ENCODE peak calls at places on chromosomes 6 and 20, in five cellular contexts. One of them, this sample, is unnamed. For H3K79me2 and H3K4me1, the result is how much of the 10 kb centered on the place peaks cover.

GRCh38 chr6:138800377-138801150 is 4.7 kb downstream of the ECT2L start:
- DNase-seq in OCI-LY7: no peak
- DNase-seq in mesendoderm: peak
- DNase-seq in astrocyte: no peak
- DNase-seq in GM23338: peak
- DNase-seq in this sample: no peak

GRCh38 chr6:37207903-37208456 is 38.0 kb downstream of the PIM1 start:
- DNase-seq in OCI-LY7: peak
- DNase-seq in GM23338: peak
- DNase-seq in mesendoderm: peak
- DNase-seq in astrocyte: peak
- DNase-seq in this sample: peak

GRCh38 chr20:3811421-3812258 is 8.7 kb upstream of the AP5S1 start:
- DNase-seq in OCI-LY7: no peak
- DNase-seq in astrocyte: peak
- DNase-seq in mesendoderm: no peak
- DNase-seq in GM23338: no peak
- DNase-seq in this sample: peak

GRCh38 chr6:105484238-105485161 is 81.6 kb upstream of the PREP start:
- DNase-seq in GM23338: peak
- DNase-seq in astrocyte: no peak
- DNase-seq in mesendoderm: peak
- DNase-seq in OCI-LY7: peak
- DNase-seq in this sample: peak

GRCh38 chr20:60037120-60037499 is 78.9 kb downstream of the CDH26 start:
- DNase-seq in astrocyte: peak
- DNase-seq in GM23338: peak
- DNase-seq in OCI-LY7: no peak
- DNase-seq in mesendoderm: peak
- DNase-seq in this sample: no peak

GRCh38 chr6:78908621-78909020 is 41.3 kb downstream of the IRAK1BP1 start:
- DNase-seq in OCI-LY7: no peak
- DNase-seq in GM23338: no peak
- DNase-seq in astrocyte: no peak
- DNase-seq in mesendoderm: no peak
- DNase-seq in this sample: peak

GRCh38 chr6:125789576-125790402 is 971 bp upstream of the NCOA7 start:
- DNase-seq in astrocyte: peak
- DNase-seq in OCI-LY7: peak
- DNase-seq in GM23338: peak
- DNase-seq in mesendoderm: peak
- DNase-seq in this sample: peak

GRCh38 chr6:139376604-139377218 is 2.3 kb upstream of the CITED2 start:
- DNase-seq in mesendoderm: peak
- DNase-seq in GM23338: peak
- DNase-seq in OCI-LY7: no peak
- DNase-seq in astrocyte: peak
- DNase-seq in this sample: peak

GRCh38 chr20:47704746-47705496 is 80.4 kb downstream of the SULF2 start:
- DNase-seq in OCI-LY7: no peak
- DNase-seq in GM23338: no peak
- DNase-seq in mesendoderm: no peak
- DNase-seq in astrocyte: peak
- DNase-seq in this sample: peak

GRCh38 chr6:134047673-134048072 is 4.8 kb downstream of the SLC2A12 start:
- DNase-seq in GM23338: no peak
- DNase-seq in OCI-LY7: no peak
- DNase-seq in astrocyte: no peak
- DNase-seq in mesendoderm: no peak
- DNase-seq in this sample: no peak

GRCh38 chr6:167934426-167934864 is 63.0 kb upstream of the KIF25 start:
- DNase-seq in OCI-LY7: no peak
- DNase-seq in GM23338: no peak
- DNase-seq in astrocyte: no peak
- DNase-seq in mesendoderm: peak
- DNase-seq in this sample: no peak

GRCh38 chr6:25788305-25788922 is 33.9 kb downstream of the SLC17A4 start:
- DNase-seq in OCI-LY7: peak
- DNase-seq in astrocyte: peak
- DNase-seq in GM23338: peak
- DNase-seq in mesendoderm: peak
- DNase-seq in this sample: peak

GRCh38 chr6:163253556-163254213 is 160.8 kb upstream of the QKI start:
- DNase-seq in GM23338: no peak
- DNase-seq in mesendoderm: no peak
- DNase-seq in astrocyte: no peak
- DNase-seq in OCI-LY7: no peak
- DNase-seq in this sample: no peak

GRCh38 chr6:135921176-135921575 is 69.7 kb downstream of the PDE7B start:
- DNase-seq in GM23338: no peak
- DNase-seq in OCI-LY7: no peak
- DNase-seq in mesendoderm: no peak
- DNase-seq in astrocyte: no peak
- DNase-seq in this sample: no peak

GRCh38 chr6:107535626-107536025 is 45.7 kb downstream of the SOBP start:
- DNase-seq in astrocyte: no peak
- DNase-seq in mesendoderm: no peak
- DNase-seq in GM23338: no peak
- DNase-seq in OCI-LY7: peak
- DNase-seq in this sample: no peak

GRCh38 chr6:144718431-144718830 is 433.3 kb downstream of the UTRN start:
- DNase-seq in astrocyte: peak
- DNase-seq in mesendoderm: no peak
- DNase-seq in OCI-LY7: no peak
- DNase-seq in GM23338: no peak
- DNase-seq in this sample: peak

GRCh38 chr6:64811145-64811544 is 895.9 kb downstream of the EYS start:
- DNase-seq in OCI-LY7: no peak
- DNase-seq in GM23338: no peak
- DNase-seq in mesendoderm: no peak
- DNase-seq in astrocyte: no peak
- DNase-seq in this sample: no peak

GRCh38 chr6:85458184-85458583 is 8.3 kb downstream of the NT5E start:
- DNase-seq in GM23338: peak
- DNase-seq in OCI-LY7: peak
- DNase-seq in astrocyte: no peak
- DNase-seq in mesendoderm: peak
- DNase-seq in this sample: no peak

GRCh38 chr20:24980321-24981053 is 12.1 kb downstream of the APMAP start:
- DNase-seq in OCI-LY7: no peak
- DNase-seq in astrocyte: no peak
- DNase-seq in GM23338: no peak
- DNase-seq in mesendoderm: no peak
- DNase-seq in this sample: no peak

GRCh38 chr20:9062066-9062465 is 6.8 kb upstream of the PLCB4 start:
- DNase-seq in OCI-LY7: no peak
- DNase-seq in GM23338: no peak
- DNase-seq in astrocyte: no peak
- DNase-seq in mesendoderm: no peak
- DNase-seq in this sample: no peak

GRCh38 chr6:54716869-54717268 is 129.7 kb upstream of the FAM83B start:
- DNase-seq in astrocyte: no peak
- DNase-seq in mesendoderm: no peak
- DNase-seq in OCI-LY7: no peak
- DNase-seq in GM23338: no peak
- DNase-seq in this sample: no peak

GRCh38 chr6:37783831-37784584 is 35.5 kb upstream of the ZFAND3 start:
- DNase-seq in OCI-LY7: no peak
- DNase-seq in mesendoderm: peak
- DNase-seq in astrocyte: no peak
- DNase-seq in GM23338: peak
- DNase-seq in this sample: no peak

GRCh38 chr20:52983726-52984450 is 11.7 kb downstream of the TSHZ2 start:
- DNase-seq in astrocyte: no peak
- DNase-seq in GM23338: peak
- DNase-seq in OCI-LY7: no peak
- DNase-seq in mesendoderm: peak
- DNase-seq in this sample: no peak

GRCh38 chr6:79604583-79605037 is 26.5 kb upstream of the SH3BGRL2 start:
- DNase-seq in GM23338: no peak
- DNase-seq in mesendoderm: no peak
- DNase-seq in astrocyte: peak
- DNase-seq in OCI-LY7: no peak
- DNase-seq in this sample: peak

GRCh38 chr6:156933201-156934053 is 156.2 kb downstream of the ARID1B start:
- DNase-seq in astrocyte: no peak
- DNase-seq in GM23338: peak
- DNase-seq in OCI-LY7: peak
- DNase-seq in mesendoderm: peak
- DNase-seq in this sample: no peak

GRCh38 chr6:106981901-106982300 is 7.4 kb upstream of the CD24 start:
- DNase-seq in OCI-LY7: no peak
- DNase-seq in astrocyte: no peak
- DNase-seq in GM23338: no peak
- DNase-seq in mesendoderm: no peak
- DNase-seq in this sample: no peak

GRCh38 chr6:107275330-107275865 is 160.1 kb upstream of the BEND3 start:
- DNase-seq in GM23338: no peak
- DNase-seq in mesendoderm: peak
- DNase-seq in OCI-LY7: no peak
- DNase-seq in astrocyte: no peak
- DNase-seq in this sample: no peak

GRCh38 chr6:169886631-169887227 is 135.3 kb downstream of the ERMARD start:
- DNase-seq in astrocyte: no peak
- DNase-seq in GM23338: no peak
- DNase-seq in mesendoderm: no peak
- DNase-seq in OCI-LY7: no peak
- DNase-seq in this sample: no peak

GRCh38 chr6:111873178-111874029 is at the start of gene FYN:
- DNase-seq in GM23338: peak
- DNase-seq in OCI-LY7: peak
- DNase-seq in astrocyte: peak
- DNase-seq in mesendoderm: peak
- DNase-seq in this sample: peak

GRCh38 chr6:150165020-150165702 is 22.3 kb downstream of the PPP1R14C start:
- DNase-seq in astrocyte: no peak
- DNase-seq in mesendoderm: no peak
- DNase-seq in GM23338: no peak
- DNase-seq in OCI-LY7: no peak
- DNase-seq in this sample: peak

DNA sequence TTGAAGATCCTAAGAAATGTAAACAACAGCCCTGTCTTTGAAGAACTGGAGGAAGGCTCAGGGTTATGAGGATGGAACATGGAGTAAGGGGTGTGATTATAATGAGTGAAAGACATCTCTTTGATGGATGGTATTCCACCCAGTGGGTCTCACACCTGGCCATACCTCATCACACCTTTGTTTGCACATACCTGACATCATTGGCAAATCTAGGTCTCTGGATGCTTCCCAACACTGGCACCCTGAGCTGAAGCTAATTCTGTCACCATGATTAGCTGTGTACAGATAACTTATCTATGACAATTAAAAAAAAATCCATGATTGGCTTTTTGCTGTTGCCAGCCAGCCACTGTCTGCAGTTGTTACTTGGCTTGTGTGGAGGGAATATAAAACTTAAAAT is 249.3 kb downstream of the SOX4 start:
- DNase-seq in OCI-LY7: no peak
- DNase-seq in astrocyte: no peak
- DNase-seq in GM23338: no peak
- DNase-seq in mesendoderm: peak
- DNase-seq in this sample: no peak
- H3K79me2 ChIP-seq in OCI-LY7: under half
- H3K79me2 ChIP-seq in astrocyte: under half
- H3K79me2 ChIP-seq in GM23338: half or more
- H3K79me2 ChIP-seq in mesendoderm: under half
- H3K79me2 ChIP-seq in this sample: under half

DNA sequence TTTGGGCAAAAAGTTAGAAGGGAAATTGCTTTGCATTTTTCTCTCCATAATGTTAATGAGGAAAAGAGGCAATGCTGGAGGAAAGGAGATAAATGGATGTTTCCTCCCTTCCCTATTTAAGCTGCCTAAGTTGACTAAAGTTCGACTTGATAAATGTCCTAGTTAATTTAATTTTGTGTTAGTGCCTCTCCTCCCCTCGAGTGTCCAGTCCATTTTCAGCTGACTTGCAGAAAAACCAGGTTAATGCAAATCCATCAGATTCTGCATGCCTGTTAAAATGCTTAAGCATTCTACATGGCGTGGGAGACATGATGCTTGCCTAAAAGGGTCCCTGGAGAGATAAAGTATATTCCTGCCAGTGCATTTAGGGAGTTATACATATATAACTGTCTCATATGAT is 30.2 kb downstream of the JARID2 start:
- DNase-seq in mesendoderm: no peak
- DNase-seq in astrocyte: no peak
- DNase-seq in GM23338: no peak
- DNase-seq in OCI-LY7: no peak
- DNase-seq in this sample: no peak
- H3K4me1 ChIP-seq in mesendoderm: under half
- H3K4me1 ChIP-seq in astrocyte: under half
- H3K4me1 ChIP-seq in GM23338: half or more
- H3K4me1 ChIP-seq in OCI-LY7: under half
- H3K4me1 ChIP-seq in this sample: under half

GRCh38 chr6:57215260-57215659 is 6.8 kb downstream of the RAB23 start:
- DNase-seq in GM23338: no peak
- DNase-seq in mesendoderm: no peak
- DNase-seq in astrocyte: no peak
- DNase-seq in OCI-LY7: no peak
- DNase-seq in this sample: no peak
- H3K79me2 ChIP-seq in GM23338: half or more
- H3K79me2 ChIP-seq in mesendoderm: under half
- H3K79me2 ChIP-seq in astrocyte: half or more
- H3K79me2 ChIP-seq in OCI-LY7: under half
- H3K79me2 ChIP-seq in this sample: half or more

GRCh38 chr20:57680934-57681914 is 28.6 kb downstream of the PMEPA1 start:
- DNase-seq in astrocyte: no peak
- DNase-seq in OCI-LY7: peak
- DNase-seq in GM23338: no peak
- DNase-seq in mesendoderm: no peak
- DNase-seq in this sample: no peak
- H3K4me1 ChIP-seq in astrocyte: half or more
- H3K4me1 ChIP-seq in OCI-LY7: half or more
- H3K4me1 ChIP-seq in GM23338: half or more
- H3K4me1 ChIP-seq in mesendoderm: under half
- H3K4me1 ChIP-seq in this sample: under half

DNA sequence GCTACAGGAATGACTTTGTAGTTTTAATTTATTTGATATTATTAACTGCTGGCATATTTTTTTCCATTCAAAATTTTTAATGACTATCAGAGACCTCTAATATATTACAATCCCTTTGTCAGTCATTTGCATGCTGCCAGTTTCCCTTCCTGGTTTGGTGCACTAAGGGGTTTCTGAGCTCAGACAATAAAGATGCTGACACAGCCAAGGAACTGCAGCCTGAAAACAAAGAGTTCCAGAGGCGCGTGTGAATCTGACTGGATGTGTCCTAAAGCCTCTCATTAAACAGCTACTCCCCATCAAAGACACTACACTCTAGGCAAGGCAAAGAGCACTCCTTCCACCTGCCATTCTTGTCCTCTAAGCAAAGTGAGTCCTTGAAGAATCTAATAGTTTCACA is 116.8 kb upstream of the DST start:
- DNase-seq in astrocyte: no peak
- DNase-seq in mesendoderm: no peak
- DNase-seq in OCI-LY7: no peak
- DNase-seq in GM23338: peak
- DNase-seq in this sample: no peak
- H3K79me2 ChIP-seq in astrocyte: half or more
- H3K79me2 ChIP-seq in mesendoderm: under half
- H3K79me2 ChIP-seq in OCI-LY7: under half
- H3K79me2 ChIP-seq in GM23338: half or more
- H3K79me2 ChIP-seq in this sample: half or more